ENCODE peak calls at places on chromosomes 12 and 14, in four cellular contexts. P is nephron progenitor cell, L is endothelial cell, X is neural progenitor cell. W is an unnamed sample.
A peak's percentile ranks its signal among the peaks of the same experiment; 100 is the strongest.

GRCh38 chr14:100738704-100739131 is 12.0 kb downstream of the DLK1 start:
- DNase-seq in X (no peak), P (no peak), L (no peak), W (no peak)

GRCh38 chr12:130200445-130200844 is 38.2 kb downstream of the FZD10 start:
- DNase-seq in P (no peak), X (no peak), L (no peak), W (no peak)

GRCh38 chr12:108381793-108382436 is 42.8 kb upstream of the CMKLR1 start:
- DNase-seq in P (peak; percentile 83), L (peak; percentile 59), X (peak; percentile 84), W (no peak)

GRCh38 chr12:91317324-91317723 is 134.7 kb upstream of the DCN start:
- DNase-seq in X (no peak), L (no peak), P (no peak), W (no peak)

GRCh38 chr14:53956427-53957201 is at the start of gene BMP4:
- DNase-seq in L (peak; percentile 72), X (peak; percentile 86), P (peak; percentile 86), W (peak; percentile 76)

GRCh38 chr14:92615451-92615850 is 101.9 kb downstream of the RIN3 start:
- DNase-seq in P (no peak), L (no peak), X (no peak), W (peak; percentile 26)

GRCh38 chr14:24215495-24216344 is at the start of gene MDP1:
- DNase-seq in X (peak; percentile 94), P (peak; percentile 80), L (peak; percentile 76), W (peak; percentile 91)

GRCh38 chr12:586318-587071 is 76.8 kb downstream of the NINJ2 start:
- DNase-seq in X (no peak), L (no peak), P (no peak), W (no peak)

GRCh38 chr12:27436029-27436428 is 10.5 kb upstream of the SMCO2 start:
- DNase-seq in L (no peak), X (peak; percentile 41), P (no peak), W (no peak)

GRCh38 chr14:51453869-51454268 is 197.8 kb upstream of the FRMD6 start:
- DNase-seq in L (no peak), X (no peak), P (no peak), W (no peak)

DNA sequence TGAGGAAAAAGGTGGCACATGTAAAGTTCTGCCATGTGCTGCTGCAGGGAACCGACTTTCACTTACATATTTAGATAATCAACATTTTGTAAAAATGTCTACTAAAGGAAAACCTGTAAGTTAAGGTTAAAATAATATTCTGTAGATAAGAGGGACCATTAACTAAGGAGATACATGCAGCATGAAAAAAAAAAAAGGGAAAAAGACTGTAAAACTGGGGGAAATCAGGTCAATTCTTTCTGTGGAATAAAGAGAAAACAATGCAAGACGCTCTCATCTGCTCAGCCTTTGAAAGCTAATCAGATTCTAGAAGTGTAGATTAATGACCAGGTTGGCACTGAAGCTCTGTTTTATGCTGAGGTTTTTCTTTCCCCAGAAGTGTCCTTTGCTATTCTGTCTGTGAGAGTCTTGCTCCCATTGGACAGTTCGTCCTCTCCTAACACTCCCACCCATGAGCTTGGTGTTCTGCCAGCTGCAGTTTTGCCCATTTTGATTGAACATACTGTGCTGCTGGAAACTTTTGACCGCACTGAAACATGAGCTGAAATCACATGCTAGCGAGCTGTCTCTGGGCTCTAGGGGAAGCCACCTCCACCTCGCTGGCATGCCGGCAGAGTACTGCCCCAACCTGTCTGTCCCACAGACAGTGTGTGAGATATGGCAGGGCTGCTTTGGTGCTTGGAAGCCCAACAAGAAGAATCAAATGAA is 39.7 kb downstream of the PPTC7 start:
- DNase-seq in L (no peak), P (no peak), X (no peak), W (peak; percentile 60)
- TF ChIP-seq CTCF in L (no peak), P (no peak), X (no peak), W (no peak)

GRCh38 chr14:93953263-93953662 is 23.1 kb downstream of the ASB2 start:
- DNase-seq in P (no peak), L (no peak), X (peak; percentile 52), W (no peak)
- TF ChIP-seq CTCF in P (no peak), L (no peak), X (peak; percentile 38), W (no peak)

GRCh38 chr14:105207460-105207901 is 26.4 kb upstream of the NUDT14 start:
- DNase-seq in P (no peak), L (no peak), X (peak; percentile 51), W (no peak)
- TF ChIP-seq CTCF in P (no peak), L (no peak), X (peak; percentile 18), W (no peak)

DNA sequence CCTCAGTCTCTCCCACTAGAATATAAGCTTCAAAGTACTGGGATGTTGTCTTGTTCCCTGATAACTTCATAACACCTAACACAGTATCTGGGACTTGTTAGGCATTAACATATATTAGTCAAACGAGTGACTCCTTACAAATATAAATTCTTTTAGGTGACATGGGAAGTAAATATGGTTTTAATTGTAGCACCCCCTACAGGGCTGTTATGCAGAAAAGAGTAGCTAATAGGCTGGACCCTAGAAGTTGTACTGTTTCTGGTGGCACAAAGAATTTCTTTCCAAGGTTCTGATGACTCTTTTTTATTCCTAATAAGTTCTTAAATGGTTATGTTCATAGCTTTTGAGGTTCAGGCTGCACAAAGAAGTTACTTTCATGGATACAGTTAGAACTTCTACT is 29.8 kb downstream of the GPATCH2L start:
- DNase-seq in P (no peak), X (no peak), L (no peak), W (no peak)
- TF ChIP-seq CTCF in P (peak; percentile 14), X (peak; percentile 27), L (peak; percentile 50), W (no peak)

DNA sequence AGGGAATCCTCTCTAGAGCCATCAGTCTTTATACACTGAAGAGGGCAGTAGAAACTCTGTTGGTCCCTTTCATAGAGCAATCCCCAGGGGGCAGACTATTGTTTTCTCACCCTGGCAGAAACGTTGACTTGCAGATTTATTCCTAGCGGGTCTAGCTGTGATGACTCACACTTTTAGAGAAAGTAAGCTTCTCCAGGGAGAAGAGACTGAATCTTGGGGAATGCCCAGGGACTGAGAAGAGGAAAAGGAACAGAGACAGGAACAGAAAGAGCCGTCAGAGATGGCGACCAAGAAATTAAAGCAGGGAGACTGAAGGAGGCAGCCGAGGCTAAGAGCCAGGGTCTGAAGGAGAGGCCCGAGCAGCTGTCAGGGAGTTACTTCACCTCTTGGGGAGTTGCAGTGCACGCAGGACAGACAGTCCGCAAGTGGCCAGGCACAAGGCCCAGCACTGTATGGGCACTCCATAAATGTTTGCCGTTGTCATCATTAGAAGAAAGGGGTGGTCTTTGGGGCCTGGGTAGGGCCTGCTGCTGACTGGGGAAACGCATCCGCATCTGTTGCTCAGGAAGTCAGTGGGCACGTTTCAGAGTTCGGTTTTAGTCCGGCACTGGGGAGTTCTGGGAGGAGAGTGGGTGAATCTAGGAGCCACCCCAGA is 13.0 kb downstream of the PLEKHG6 start:
- DNase-seq in P (no peak), L (peak; percentile 57), X (peak; percentile 81), W (no peak)
- TF ChIP-seq CTCF in P (peak; percentile 30), L (peak; percentile 44), X (peak; percentile 24), W (no peak)

DNA sequence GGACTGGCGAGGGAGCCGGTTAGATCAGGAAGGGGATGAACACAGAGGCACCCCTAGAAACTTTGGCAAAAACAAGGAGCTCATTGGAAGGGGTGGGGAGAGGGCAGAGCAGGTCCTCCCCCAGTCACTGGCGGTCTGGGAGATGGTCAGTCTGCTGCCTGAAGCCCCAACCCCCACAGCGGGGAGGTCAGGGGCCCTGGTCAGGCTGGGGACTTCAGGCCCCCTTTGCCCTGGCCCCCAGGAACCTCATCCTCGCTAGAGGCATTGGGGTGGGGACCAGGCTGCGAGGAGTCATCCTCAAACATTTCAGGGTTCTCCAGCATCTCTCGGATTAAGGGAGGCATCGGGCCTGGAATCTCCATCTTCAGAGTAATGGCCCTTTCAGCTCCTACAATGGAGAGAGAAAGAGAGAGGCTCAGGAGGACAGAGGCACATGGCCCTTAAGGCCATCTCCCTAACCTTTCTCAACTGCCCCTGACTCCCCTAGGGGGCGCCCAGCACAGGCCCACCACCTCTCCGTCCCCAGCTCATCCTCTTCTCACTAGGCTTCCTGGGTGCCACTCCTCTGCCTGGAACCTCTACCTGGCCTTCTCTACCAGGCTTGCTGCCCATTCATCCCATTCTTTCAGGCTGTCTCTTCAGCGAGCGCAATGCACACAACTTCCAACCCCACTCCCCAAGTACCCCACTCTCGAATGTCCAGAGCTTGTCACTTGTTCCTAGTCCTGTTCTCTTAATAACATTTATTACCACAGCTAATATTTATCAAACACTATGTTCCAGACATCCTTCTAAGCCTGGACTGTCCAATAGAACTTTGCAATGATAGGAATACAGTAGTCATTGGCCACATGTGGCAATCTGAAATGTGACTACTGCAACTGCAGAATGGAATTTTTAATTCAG is 4.7 kb upstream of the ITGB7 start:
- DNase-seq in X (peak; percentile 54), L (no peak), P (no peak), W (no peak)
- TF ChIP-seq CTCF in X (peak; percentile 63), L (peak; percentile 35), P (peak; percentile 39), W (no peak)

DNA sequence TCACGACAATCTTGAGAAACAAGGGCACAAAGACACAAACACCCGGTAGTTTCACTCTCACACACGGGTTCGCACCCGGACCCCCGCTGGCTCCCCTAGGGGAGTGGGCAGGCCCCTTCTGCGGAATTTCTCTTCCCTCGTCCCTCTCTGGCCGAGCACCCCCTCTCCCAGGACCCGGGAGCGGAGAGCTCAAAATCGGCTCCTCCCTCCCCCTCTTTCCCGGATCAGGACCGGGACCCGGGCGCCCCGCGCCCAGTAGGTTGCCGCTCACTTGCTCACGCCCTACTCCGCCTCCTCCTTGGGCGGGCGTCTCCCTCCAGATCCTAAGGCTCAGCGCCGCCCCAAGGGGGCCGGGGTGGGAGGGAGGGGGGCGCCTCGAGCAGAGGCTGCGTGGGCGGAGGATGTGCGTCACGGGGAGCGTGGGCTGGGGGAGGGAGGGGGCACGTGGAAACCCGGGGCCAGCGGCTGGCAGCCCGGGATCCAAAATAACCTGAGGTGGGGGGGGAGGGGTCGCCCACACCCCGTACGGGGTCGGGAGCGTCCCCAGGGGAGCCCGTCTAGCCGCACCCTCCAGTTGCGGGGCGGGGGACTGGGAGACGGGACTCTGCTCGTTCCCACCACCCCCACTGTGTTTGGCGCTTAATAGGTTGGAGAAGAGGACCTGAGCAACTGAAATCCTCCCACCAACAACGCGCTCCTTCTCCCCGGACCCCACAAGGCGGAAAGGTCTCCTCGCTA is 1.8 kb upstream of the NAB2 start:
- DNase-seq in P (peak; percentile 66), X (peak; percentile 89), L (peak; percentile 42), W (peak; percentile 94)
- TF ChIP-seq CTCF in P (no peak), X (no peak), L (no peak), W (no peak)